ENCODE peak calls at places on chromosomes 1 and 21, in nine cellular contexts. D is activated CD8-positive, alpha-beta memory T cell treated with anti-CD3 and anti-CD28 coated beads for 24 hours; W is ovary; G is activated CD4-positive, alpha-beta T cell treated with anti-CD3 and anti-CD28 coated beads, Interleukin-2, amount 10 ng/mL, durations not matched to agents 24 days and 14 days; S is WTC11; U is stimulated activated effector memory CD8-positive, alpha-beta T cell treated with anti-CD3 and anti-CD28 coated beads, Interleukin-12 subunit alpha, Interleukin-12 subunit beta, amount 100 ng/mL, for 72 hours; Z is posterior cingulate gyrus; P is A673; K is central memory CD8-positive, alpha-beta T cell. O is an unnamed sample.

GRCh38 chr21:37551406-37552355 is 185.1 kb downstream of the DYRK1A start:
- DNase-seq in D (peak), W (peak), G (no peak), S (no peak), U (no peak), Z (no peak), P (peak), K (no peak), O (no peak)

GRCh38 chr1:4108341-4108740 is 208.3 kb upstream of the C1orf174 start:
- DNase-seq in D (no peak), W (no peak), G (no peak), S (no peak), U (no peak), Z (no peak), P (peak), K (no peak), O (no peak)

GRCh38 chr1:148373236-148373935 is 109.7 kb downstream of the PPIAL4G start:
- DNase-seq in D (no peak), W (no peak), G (peak), S (no peak), U (no peak), Z (no peak), P (no peak), K (no peak), O (no peak)

GRCh38 chr1:223653015-223653414 is 12.5 kb downstream of the CAPN8 start:
- DNase-seq in D (no peak), W (no peak), G (no peak), S (no peak), U (no peak), Z (no peak), P (no peak), K (no peak), O (no peak)

GRCh38 chr1:177423083-177423482 is 252.3 kb downstream of the BRINP2 start:
- DNase-seq in D (no peak), W (no peak), G (no peak), S (no peak), U (no peak), Z (no peak), P (no peak), K (no peak), O (no peak)

GRCh38 chr1:183385746-183386145 is 32.4 kb downstream of the NMNAT2 start:
- DNase-seq in D (no peak), W (no peak), G (no peak), S (no peak), U (no peak), Z (no peak), P (no peak), K (no peak), O (no peak)

GRCh38 chr1:246048693-246049092 is 458.4 kb downstream of the SMYD3 start:
- DNase-seq in D (no peak), W (no peak), G (no peak), S (no peak), U (no peak), Z (no peak), P (no peak), K (no peak), O (no peak)

GRCh38 chr1:151953409-151954094 is 40.1 kb downstream of the S100A10 start:
- DNase-seq in D (no peak), W (no peak), G (no peak), S (no peak), U (no peak), Z (no peak), P (no peak), K (no peak), O (no peak)

O was measured in hypothalamus.